ENCODE peak calls at places on chromosomes 2 and 18, in nine cellular contexts. One of them, this sample, is unnamed.
A peak's percentile ranks its signal among the peaks of the same experiment; 100 is the strongest.

GRCh38 chr2:219417374-219417773 is 803 bp upstream of the DES start:
- DNase-seq in uterus: peak; percentile 87
- DNase-seq in HS-5: no peak
- DNase-seq in ovary: peak; percentile 45
- DNase-seq in LoVo: no peak
- DNase-seq in nucleus accumbens: no peak
- DNase-seq in NCI-H774: no peak
- DNase-seq in Caki2: no peak
- DNase-seq in stimulated activated CD4-positive, alpha-beta T cell treated with anti-CD3 and anti-CD28 coated beads, Interleukin-15, amount 100 ng/mL, for 1 hour: no peak
- DNase-seq in this sample: no peak

GRCh38 chr2:44997948-44998347 is 11.3 kb downstream of the SIX2 start:
- DNase-seq in uterus: no peak
- DNase-seq in HS-5: no peak
- DNase-seq in ovary: no peak
- DNase-seq in LoVo: no peak
- DNase-seq in nucleus accumbens: no peak
- DNase-seq in NCI-H774: no peak
- DNase-seq in Caki2: no peak
- DNase-seq in stimulated activated CD4-positive, alpha-beta T cell treated with anti-CD3 and anti-CD28 coated beads, Interleukin-15, amount 100 ng/mL, for 1 hour: no peak
- DNase-seq in this sample: no peak

GRCh38 chr18:44839239-44839666 is 158.6 kb downstream of the SETBP1 start:
- DNase-seq in uterus: peak; percentile 66
- DNase-seq in HS-5: no peak
- DNase-seq in ovary: peak; percentile 60
- DNase-seq in LoVo: no peak
- DNase-seq in nucleus accumbens: peak; percentile 41
- DNase-seq in NCI-H774: peak; percentile 31
- DNase-seq in Caki2: peak; percentile 22
- DNase-seq in stimulated activated CD4-positive, alpha-beta T cell treated with anti-CD3 and anti-CD28 coated beads, Interleukin-15, amount 100 ng/mL, for 1 hour: peak; percentile 42
- DNase-seq in this sample: no peak

GRCh38 chr2:186308347-186308746 is 177.7 kb upstream of the ZC3H15 start:
- DNase-seq in uterus: no peak
- DNase-seq in HS-5: no peak
- DNase-seq in ovary: no peak
- DNase-seq in LoVo: no peak
- DNase-seq in nucleus accumbens: no peak
- DNase-seq in NCI-H774: no peak
- DNase-seq in Caki2: no peak
- DNase-seq in stimulated activated CD4-positive, alpha-beta T cell treated with anti-CD3 and anti-CD28 coated beads, Interleukin-15, amount 100 ng/mL, for 1 hour: no peak
- DNase-seq in this sample: no peak

GRCh38 chr2:136538489-136538888 is 226.9 kb upstream of the THSD7B start:
- DNase-seq in uterus: no peak
- DNase-seq in HS-5: no peak
- DNase-seq in ovary: no peak
- DNase-seq in LoVo: no peak
- DNase-seq in nucleus accumbens: no peak
- DNase-seq in NCI-H774: no peak
- DNase-seq in Caki2: no peak
- DNase-seq in stimulated activated CD4-positive, alpha-beta T cell treated with anti-CD3 and anti-CD28 coated beads, Interleukin-15, amount 100 ng/mL, for 1 hour: no peak
- DNase-seq in this sample: no peak

GRCh38 chr2:7612969-7613368 is 695.8 kb downstream of the RNF144A start:
- DNase-seq in uterus: no peak
- DNase-seq in HS-5: peak; percentile 75
- DNase-seq in ovary: no peak
- DNase-seq in LoVo: no peak
- DNase-seq in nucleus accumbens: no peak
- DNase-seq in NCI-H774: no peak
- DNase-seq in Caki2: no peak
- DNase-seq in stimulated activated CD4-positive, alpha-beta T cell treated with anti-CD3 and anti-CD28 coated beads, Interleukin-15, amount 100 ng/mL, for 1 hour: no peak
- DNase-seq in this sample: no peak

GRCh38 chr2:239324456-239324855 is 76.4 kb downstream of the HDAC4 start:
- DNase-seq in uterus: peak; percentile 13
- DNase-seq in HS-5: no peak
- DNase-seq in ovary: peak; percentile 5
- DNase-seq in LoVo: no peak
- DNase-seq in nucleus accumbens: no peak
- DNase-seq in NCI-H774: peak; percentile 12
- DNase-seq in Caki2: no peak
- DNase-seq in stimulated activated CD4-positive, alpha-beta T cell treated with anti-CD3 and anti-CD28 coated beads, Interleukin-15, amount 100 ng/mL, for 1 hour: no peak
- DNase-seq in this sample: no peak

GRCh38 chr2:128681351-128681906 is 362.8 kb upstream of the HS6ST1 start:
- DNase-seq in uterus: no peak
- DNase-seq in HS-5: no peak
- DNase-seq in ovary: no peak
- DNase-seq in LoVo: no peak
- DNase-seq in nucleus accumbens: no peak
- DNase-seq in NCI-H774: no peak
- DNase-seq in Caki2: no peak
- DNase-seq in stimulated activated CD4-positive, alpha-beta T cell treated with anti-CD3 and anti-CD28 coated beads, Interleukin-15, amount 100 ng/mL, for 1 hour: no peak
- DNase-seq in this sample: no peak

GRCh38 chr18:75072672-75073371 is 136.1 kb downstream of the PTGR3 start:
- DNase-seq in uterus: no peak
- DNase-seq in HS-5: no peak
- DNase-seq in ovary: no peak
- DNase-seq in LoVo: no peak
- DNase-seq in nucleus accumbens: no peak
- DNase-seq in NCI-H774: no peak
- DNase-seq in Caki2: no peak
- DNase-seq in stimulated activated CD4-positive, alpha-beta T cell treated with anti-CD3 and anti-CD28 coated beads, Interleukin-15, amount 100 ng/mL, for 1 hour: no peak
- DNase-seq in this sample: no peak

GRCh38 chr2:40339026-40339425 is 112.9 kb downstream of the SLC8A1 start:
- DNase-seq in uterus: no peak
- DNase-seq in HS-5: no peak
- DNase-seq in ovary: no peak
- DNase-seq in LoVo: no peak
- DNase-seq in nucleus accumbens: no peak
- DNase-seq in NCI-H774: no peak
- DNase-seq in Caki2: no peak
- DNase-seq in stimulated activated CD4-positive, alpha-beta T cell treated with anti-CD3 and anti-CD28 coated beads, Interleukin-15, amount 100 ng/mL, for 1 hour: no peak
- DNase-seq in this sample: no peak

GRCh38 chr2:3111267-3111666 is 266.4 kb downstream of the EIPR1 start:
- DNase-seq in uterus: no peak
- DNase-seq in HS-5: no peak
- DNase-seq in ovary: no peak
- DNase-seq in LoVo: no peak
- DNase-seq in nucleus accumbens: no peak
- DNase-seq in NCI-H774: no peak
- DNase-seq in Caki2: no peak
- DNase-seq in stimulated activated CD4-positive, alpha-beta T cell treated with anti-CD3 and anti-CD28 coated beads, Interleukin-15, amount 100 ng/mL, for 1 hour: no peak
- DNase-seq in this sample: no peak

GRCh38 chr2:108918941-108919341 is 70.1 kb downstream of the EDAR start:
- DNase-seq in uterus: no peak
- DNase-seq in HS-5: no peak
- DNase-seq in ovary: no peak
- DNase-seq in LoVo: no peak
- DNase-seq in nucleus accumbens: no peak
- DNase-seq in NCI-H774: no peak
- DNase-seq in Caki2: no peak
- DNase-seq in stimulated activated CD4-positive, alpha-beta T cell treated with anti-CD3 and anti-CD28 coated beads, Interleukin-15, amount 100 ng/mL, for 1 hour: no peak
- DNase-seq in this sample: no peak

GRCh38 chr2:55010149-55010591 is 40.1 kb downstream of the RTN4 start:
- DNase-seq in uterus: no peak
- DNase-seq in HS-5: no peak
- DNase-seq in ovary: no peak
- DNase-seq in LoVo: peak; percentile 73
- DNase-seq in nucleus accumbens: peak; percentile 24
- DNase-seq in NCI-H774: no peak
- DNase-seq in Caki2: peak; percentile 68
- DNase-seq in stimulated activated CD4-positive, alpha-beta T cell treated with anti-CD3 and anti-CD28 coated beads, Interleukin-15, amount 100 ng/mL, for 1 hour: no peak
- DNase-seq in this sample: peak; percentile 33

GRCh38 chr2:218873359-218874194 is 7.1 kb upstream of the WNT10A start:
- DNase-seq in uterus: no peak
- DNase-seq in HS-5: no peak
- DNase-seq in ovary: no peak
- DNase-seq in LoVo: no peak
- DNase-seq in nucleus accumbens: peak; percentile 26
- DNase-seq in NCI-H774: no peak
- DNase-seq in Caki2: no peak
- DNase-seq in stimulated activated CD4-positive, alpha-beta T cell treated with anti-CD3 and anti-CD28 coated beads, Interleukin-15, amount 100 ng/mL, for 1 hour: no peak
- DNase-seq in this sample: no peak

GRCh38 chr2:40457846-40458245 is 6.0 kb upstream of the SLC8A1 start:
- DNase-seq in uterus: no peak
- DNase-seq in HS-5: no peak
- DNase-seq in ovary: no peak
- DNase-seq in LoVo: no peak
- DNase-seq in nucleus accumbens: no peak
- DNase-seq in NCI-H774: no peak
- DNase-seq in Caki2: peak; percentile 33
- DNase-seq in stimulated activated CD4-positive, alpha-beta T cell treated with anti-CD3 and anti-CD28 coated beads, Interleukin-15, amount 100 ng/mL, for 1 hour: no peak
- DNase-seq in this sample: no peak

GRCh38 chr2:172329404-172330059 is 97.9 kb upstream of the ITGA6 start:
- DNase-seq in uterus: peak; percentile 75
- DNase-seq in HS-5: no peak
- DNase-seq in ovary: no peak
- DNase-seq in LoVo: no peak
- DNase-seq in nucleus accumbens: no peak
- DNase-seq in NCI-H774: no peak
- DNase-seq in Caki2: no peak
- DNase-seq in stimulated activated CD4-positive, alpha-beta T cell treated with anti-CD3 and anti-CD28 coated beads, Interleukin-15, amount 100 ng/mL, for 1 hour: no peak
- DNase-seq in this sample: no peak

GRCh38 chr2:181790716-181791649 is 100.5 kb upstream of the ITPRID2 start:
- DNase-seq in uterus: no peak
- DNase-seq in HS-5: peak; percentile 99
- DNase-seq in ovary: no peak
- DNase-seq in LoVo: peak; percentile 89
- DNase-seq in nucleus accumbens: no peak
- DNase-seq in NCI-H774: no peak
- DNase-seq in Caki2: peak; percentile 90
- DNase-seq in stimulated activated CD4-positive, alpha-beta T cell treated with anti-CD3 and anti-CD28 coated beads, Interleukin-15, amount 100 ng/mL, for 1 hour: no peak
- DNase-seq in this sample: no peak

GRCh38 chr2:191319181-191319580 is 74.0 kb downstream of the MYO1B start:
- DNase-seq in uterus: no peak
- DNase-seq in HS-5: peak; percentile 67
- DNase-seq in ovary: no peak
- DNase-seq in LoVo: no peak
- DNase-seq in nucleus accumbens: no peak
- DNase-seq in NCI-H774: no peak
- DNase-seq in Caki2: peak; percentile 52
- DNase-seq in stimulated activated CD4-positive, alpha-beta T cell treated with anti-CD3 and anti-CD28 coated beads, Interleukin-15, amount 100 ng/mL, for 1 hour: no peak
- DNase-seq in this sample: no peak

GRCh38 chr18:13464432-13465125 is 246.0 kb downstream of the LDLRAD4 start:
- DNase-seq in uterus: no peak
- DNase-seq in HS-5: no peak
- DNase-seq in ovary: no peak
- DNase-seq in LoVo: no peak
- DNase-seq in nucleus accumbens: peak; percentile 28
- DNase-seq in NCI-H774: no peak
- DNase-seq in Caki2: no peak
- DNase-seq in stimulated activated CD4-positive, alpha-beta T cell treated with anti-CD3 and anti-CD28 coated beads, Interleukin-15, amount 100 ng/mL, for 1 hour: peak; percentile 34
- DNase-seq in this sample: no peak